ENCODE peak calls at places on chromosomes 3 and 15, in seven cellular contexts. S is SK-N-SH, X is GM23338, L is PC-9, E is OCI-LY7, D is fibroblast of lung, C is endothelial cell of umbilical vein. G is an unnamed sample.

GRCh38 chr15:92883643-92884458 is 16.3 kb upstream of the CHD2 start:
- DNase-seq in X (peak), L (no peak), E (peak), C (peak), S (no peak), D (peak), G (peak)

GRCh38 chr3:8660781-8661180 is 16.2 kb upstream of the SSUH2 start:
- DNase-seq in E (no peak), D (peak), L (no peak), X (no peak), S (no peak), C (peak), G (no peak)

GRCh38 chr3:69082805-69083204 is 1.9 kb upstream of the ARL6IP5 start:
- DNase-seq in E (peak), C (peak), D (peak), X (no peak), L (no peak), S (no peak), G (peak)

GRCh38 chr3:50573566-50574279 is 4.4 kb downstream of the HEMK1 start:
- DNase-seq in L (peak), D (no peak), X (no peak), E (no peak), S (no peak), C (no peak), G (no peak)

GRCh38 chr15:83504365-83504764 is 57.2 kb downstream of the SH3GL3 start:
- DNase-seq in L (no peak), D (no peak), X (no peak), C (no peak), S (no peak), E (no peak), G (peak)

GRCh38 chr3:58059349-58060321 is 51.4 kb downstream of the FLNB start:
- DNase-seq in X (no peak), D (peak), S (no peak), C (peak), E (no peak), L (no peak), G (peak)

GRCh38 chr3:149443545-149443912 is 31.0 kb upstream of the TM4SF4 start:
- DNase-seq in X (no peak), E (no peak), D (no peak), S (no peak), C (no peak), L (no peak), G (no peak)

GRCh38 chr15:100725121-100726069 is 123.0 kb downstream of the ASB7 start:
- DNase-seq in C (no peak), E (no peak), L (no peak), S (peak), X (no peak), D (peak), G (no peak)

GRCh38 chr3:20648294-20648693 is 462.3 kb upstream of the SGO1 start:
- DNase-seq in C (peak), D (peak), S (peak), X (no peak), L (no peak), E (no peak), G (no peak)

GRCh38 chr3:35523838-35524237 is 115.5 kb upstream of the ARPP21 start:
- DNase-seq in D (no peak), E (no peak), C (peak), L (no peak), S (no peak), X (no peak), G (no peak)

GRCh38 chr3:104885214-104885814 is 481.4 kb upstream of the ALCAM start:
- DNase-seq in S (no peak), D (no peak), E (no peak), C (no peak), X (no peak), L (no peak), G (no peak)

GRCh38 chr15:90706394-90707327 is 10.5 kb upstream of the BLM start:
- DNase-seq in E (no peak), D (no peak), L (peak), S (peak), C (no peak), X (no peak), G (no peak)

GRCh38 chr15:57034613-57035012 is 116.2 kb downstream of the TCF12 start:
- DNase-seq in D (no peak), E (no peak), S (no peak), C (no peak), X (no peak), L (no peak), G (no peak)

GRCh38 chr15:64740361-64741170 is 34.8 kb downstream of the RBPMS2 start:
- DNase-seq in X (no peak), L (no peak), S (peak), C (no peak), D (peak), E (peak), G (peak)

GRCh38 chr3:98733778-98734281 is 29.3 kb upstream of the ST3GAL6 start:
- DNase-seq in L (no peak), E (no peak), C (peak), S (peak), D (no peak), X (peak), G (peak)

GRCh38 chr3:171981271-171981605 is 58.1 kb upstream of the FNDC3B start:
- DNase-seq in E (no peak), X (no peak), D (no peak), L (no peak), C (no peak), S (no peak), G (no peak)

GRCh38 chr15:55277116-55277564 is 12.5 kb downstream of the RAB27A start:
- DNase-seq in D (peak), E (no peak), C (no peak), S (no peak), L (no peak), X (no peak), G (no peak)

GRCh38 chr3:7562892-7563291 is 702.0 kb downstream of the GRM7 start:
- DNase-seq in X (no peak), E (no peak), D (no peak), S (no peak), L (no peak), C (no peak), G (no peak)

GRCh38 chr15:85499498-85499897 is 119.1 kb downstream of the AKAP13 start:
- DNase-seq in D (no peak), X (no peak), S (no peak), L (no peak), C (no peak), E (no peak), G (no peak)

GRCh38 chr3:59212128-59212764 is 162.4 kb upstream of the CFAP20DC start:
- DNase-seq in D (peak), L (peak), X (peak), E (peak), C (peak), S (peak), G (peak)

GRCh38 chr15:35123743-35124142 is 38.6 kb upstream of the NANOGP8 start:
- DNase-seq in L (no peak), X (no peak), S (no peak), D (peak), C (no peak), E (no peak), G (no peak)

GRCh38 chr3:108552267-108553159 is 36.7 kb downstream of the CIP2A start:
- DNase-seq in C (peak), L (peak), X (peak), D (peak), E (peak), S (peak), G (peak)

GRCh38 chr3:71725279-71725991 is at the start of gene EIF4E3:
- DNase-seq in S (peak), L (no peak), D (peak), X (peak), E (no peak), C (no peak), G (peak)

GRCh38 chr3:180802837-180803236 is 109.6 kb upstream of the FXR1 start:
- DNase-seq in X (peak), D (peak), S (peak), E (peak), C (peak), L (no peak), G (peak)

GRCh38 chr3:120289636-120290035 is 4.6 kb upstream of the GPR156 start:
- DNase-seq in E (no peak), D (no peak), X (no peak), L (no peak), C (no peak), S (no peak), G (no peak)

GRCh38 chr15:39188930-39189329 is 391.9 kb upstream of the THBS1 start:
- DNase-seq in S (no peak), C (peak), L (peak), X (no peak), D (peak), E (no peak), G (peak)

GRCh38 chr15:95511680-95512079 is 818.8 kb upstream of the NR2F2 start:
- DNase-seq in X (no peak), L (no peak), E (no peak), D (no peak), C (peak), S (no peak), G (no peak)

GRCh38 chr3:155859859-155860258 is 5.6 kb upstream of the SLC33A1 start:
- DNase-seq in S (peak), X (no peak), C (peak), D (peak), L (no peak), E (peak), G (no peak)

GRCh38 chr15:83046558-83047127 is 20.4 kb downstream of the BTBD1 start:
- DNase-seq in S (no peak), L (no peak), D (peak), X (no peak), C (peak), E (no peak), G (no peak)

GRCh38 chr15:59594493-59594942 is 17.1 kb upstream of the GCNT3 start:
- DNase-seq in E (no peak), D (peak), C (peak), S (no peak), L (peak), X (no peak), G (peak)

GRCh38 chr15:33780011-33780768 is 188.1 kb upstream of the CHRM5 start:
- DNase-seq in S (no peak), L (no peak), E (peak), C (no peak), X (no peak), D (no peak), G (no peak)

GRCh38 chr15:96796841-96797240 is 466.3 kb downstream of the NR2F2 start:
- DNase-seq in X (no peak), C (no peak), E (no peak), D (no peak), S (no peak), L (no peak), G (no peak)

GRCh38 chr15:101174152-101174920 is 77.5 kb downstream of the CHSY1 start:
- DNase-seq in L (no peak), C (no peak), S (no peak), X (no peak), E (no peak), D (no peak), G (no peak)

GRCh38 chr3:178618907-178619306 is 82.7 kb downstream of the KCNMB2 start:
- DNase-seq in D (peak), S (no peak), L (no peak), E (no peak), X (no peak), C (no peak), G (no peak)

GRCh38 chr3:113829576-113830354 is 8.8 kb upstream of the GRAMD1C start:
- DNase-seq in X (no peak), D (peak), S (no peak), E (no peak), C (no peak), L (no peak), G (no peak)
- H2AFZ ChIP-seq in X (peak), D (no peak), S (peak), E (peak), C (peak), L (no peak), G (no peak)

DNA sequence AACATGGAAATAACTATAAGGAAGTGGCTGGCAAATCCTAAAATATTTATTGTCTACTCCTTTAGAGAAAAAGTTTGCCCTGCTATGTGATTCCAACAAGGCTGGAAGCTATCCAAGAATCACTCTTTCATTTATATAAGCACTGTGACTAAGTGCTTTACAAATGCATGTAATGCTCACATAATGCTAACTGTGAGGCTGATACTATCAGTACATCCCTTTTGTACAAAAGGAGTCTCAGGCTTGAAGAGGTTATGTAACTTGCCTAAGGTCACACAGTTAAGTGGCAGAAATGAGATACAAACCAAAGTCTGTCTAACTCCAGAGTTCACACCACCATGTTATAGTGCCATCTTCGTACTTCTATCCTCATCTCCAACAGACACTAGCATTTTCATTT is 17.0 kb downstream of the TOPBP1 start:
- DNase-seq in L (peak), D (peak), S (no peak), C (peak), E (no peak), X (no peak), G (peak)
- H2AFZ ChIP-seq in L (no peak), D (no peak), S (no peak), C (no peak), E (no peak), X (no peak), G (no peak)

DNA sequence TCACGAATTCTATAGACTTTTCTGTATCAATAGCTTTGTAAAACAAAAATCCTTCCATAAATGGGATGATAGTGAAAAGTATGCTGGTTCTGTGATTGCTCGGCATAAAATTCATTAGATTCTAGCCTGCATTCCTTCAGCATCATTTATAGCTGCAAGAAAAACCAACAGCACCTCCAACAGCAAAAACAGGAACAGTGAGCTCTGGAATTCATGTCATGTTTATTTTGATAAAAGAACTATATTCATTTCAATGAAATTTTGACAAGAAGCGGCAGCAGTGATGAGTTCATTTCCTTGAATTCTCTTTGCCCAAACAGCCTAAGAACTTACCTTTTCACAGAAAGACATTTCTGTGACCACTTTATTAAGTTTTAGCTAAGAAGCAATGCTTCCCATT is 515.2 kb upstream of the CCDC54 start:
- DNase-seq in D (peak), C (peak), L (no peak), X (no peak), E (no peak), S (no peak), G (no peak)
- H2AFZ ChIP-seq in D (no peak), C (peak), L (no peak), X (no peak), E (no peak), S (peak), G (no peak)

GRCh38 chr3:25664810-25665645 is at the start of gene TOP2B:
- DNase-seq in S (peak), E (peak), C (peak), D (peak), X (peak), L (peak), G (peak)

GRCh38 chr3:25663324-25664065 is 1.2 kb downstream of the TOP2B start:
- DNase-seq in S (peak), X (peak), E (peak), L (peak), D (peak), C (peak), G (peak)

GRCh38 chr3:25662921-25663320 is 1.8 kb downstream of the TOP2B start:
- DNase-seq in X (no peak), D (peak), E (no peak), L (no peak), C (no peak), S (no peak), G (no peak)

GRCh38 chr3:25664066-25664809 is 469 bp downstream of the TOP2B start:
- DNase-seq in X (peak), S (peak), L (no peak), D (peak), E (peak), C (peak), G (peak)

GRCh38 chr3:25665646-25666136 is 984 bp upstream of the TOP2B start:
- DNase-seq in X (no peak), E (peak), C (no peak), S (no peak), D (no peak), L (no peak), G (no peak)
- H2AFZ ChIP-seq in X (no peak), E (peak), C (peak), S (peak), D (peak), L (peak), G (peak)

DNA sequence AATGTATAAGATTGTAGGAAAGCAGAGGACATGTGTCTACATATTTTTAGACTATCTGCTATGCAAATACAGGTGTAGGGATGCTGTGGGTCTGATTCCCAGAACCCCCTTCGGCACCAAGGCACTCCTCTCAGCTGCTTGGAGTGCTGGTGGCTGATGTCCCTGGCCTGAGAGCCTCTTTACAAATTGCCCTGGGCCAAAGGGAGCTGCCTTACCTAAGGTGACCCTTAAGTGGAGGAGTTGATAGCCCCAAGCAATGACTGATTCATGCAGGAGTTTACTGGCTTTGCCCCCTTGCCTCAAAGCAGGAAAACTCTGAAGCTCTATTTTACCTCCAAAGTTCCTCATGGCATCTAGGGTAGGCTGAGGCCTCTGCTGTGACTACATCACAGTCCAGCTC is 83.0 kb downstream of the ZNF385D start:
- DNase-seq in D (no peak), L (no peak), C (no peak), S (no peak), E (no peak), X (no peak), G (no peak)
- H2AFZ ChIP-seq in D (no peak), L (peak), C (no peak), S (no peak), E (no peak), X (no peak), G (no peak)

GRCh38 chr3:138675393-138675792 is 66.8 kb downstream of the FAIM start:
- DNase-seq in D (peak), X (no peak), C (no peak), E (peak), S (no peak), L (no peak), G (no peak)

GRCh38 chr3:138670409-138670808 is 61.8 kb downstream of the FAIM start:
- DNase-seq in X (no peak), E (no peak), L (no peak), D (no peak), S (no peak), C (no peak), G (peak)

GRCh38 chr3:138673641-138674040 is 65.1 kb downstream of the FAIM start:
- DNase-seq in C (peak), L (no peak), E (no peak), D (peak), X (peak), S (no peak), G (peak)

GRCh38 chr3:138678086-138678485 is 69.5 kb downstream of the FAIM start:
- DNase-seq in D (no peak), C (no peak), L (no peak), E (no peak), S (no peak), X (no peak), G (no peak)

GRCh38 chr3:138674131-138674530 is 65.6 kb downstream of the FAIM start:
- DNase-seq in X (no peak), L (no peak), C (no peak), S (no peak), E (no peak), D (no peak), G (no peak)
- H2AFZ ChIP-seq in X (no peak), L (no peak), C (no peak), S (no peak), E (no peak), D (no peak), G (no peak)

GRCh38 chr3:40452057-40452456 is 5.1 kb upstream of the RPL14 start:
- DNase-seq in C (no peak), X (no peak), E (no peak), L (no peak), S (no peak), D (no peak), G (no peak)
- H2AFZ ChIP-seq in C (no peak), X (peak), E (peak), L (peak), S (peak), D (no peak), G (peak)